ENCODE peak calls at places on chromosomes 2 and 18, in nine cellular contexts. One of them, this sample, is unnamed.

GRCh38 chr2:203453858-203454451 is 81.1 kb downstream of the RAPH1 start:
- DNase-seq in coronary artery: no peak
- DNase-seq in upper lobe of left lung: no peak
- DNase-seq in IMR-90: peak; percentile 72
- DNase-seq in MCF 10A: peak; percentile 60
- DNase-seq in GM06990: no peak
- DNase-seq in HCT116: peak; percentile 45
- DNase-seq in A673: peak; percentile 65
- DNase-seq in fibroblast of the aortic adventitia: peak; percentile 78
- DNase-seq in this sample: no peak

GRCh38 chr2:67570626-67571025 is 173.5 kb downstream of the ETAA1 start:
- DNase-seq in IMR-90: no peak
- DNase-seq in MCF 10A: no peak
- DNase-seq in fibroblast of the aortic adventitia: no peak
- DNase-seq in A673: no peak
- DNase-seq in HCT116: no peak
- DNase-seq in upper lobe of left lung: no peak
- DNase-seq in coronary artery: no peak
- DNase-seq in GM06990: no peak
- DNase-seq in this sample: no peak

GRCh38 chr2:18299423-18300212 is 260.8 kb downstream of the RDH14 start:
- DNase-seq in GM06990: no peak
- DNase-seq in IMR-90: peak; percentile 96
- DNase-seq in coronary artery: no peak
- DNase-seq in fibroblast of the aortic adventitia: peak; percentile 96
- DNase-seq in A673: peak; percentile 87
- DNase-seq in HCT116: no peak
- DNase-seq in upper lobe of left lung: peak; percentile 23
- DNase-seq in MCF 10A: peak; percentile 56
- DNase-seq in this sample: no peak

GRCh38 chr2:85195956-85196355 is 62.8 kb downstream of the TCF7L1 start:
- DNase-seq in HCT116: no peak
- DNase-seq in IMR-90: no peak
- DNase-seq in A673: no peak
- DNase-seq in MCF 10A: no peak
- DNase-seq in coronary artery: no peak
- DNase-seq in GM06990: no peak
- DNase-seq in upper lobe of left lung: no peak
- DNase-seq in fibroblast of the aortic adventitia: no peak
- DNase-seq in this sample: no peak

GRCh38 chr2:165572155-165572554 is 102.7 kb downstream of the CSRNP3 start:
- DNase-seq in IMR-90: no peak
- DNase-seq in upper lobe of left lung: no peak
- DNase-seq in A673: peak; percentile 92
- DNase-seq in GM06990: no peak
- DNase-seq in MCF 10A: no peak
- DNase-seq in HCT116: no peak
- DNase-seq in fibroblast of the aortic adventitia: no peak
- DNase-seq in coronary artery: no peak
- DNase-seq in this sample: no peak

GRCh38 chr18:23784811-23785245 is 95.6 kb downstream of the LAMA3 start:
- DNase-seq in fibroblast of the aortic adventitia: peak; percentile 71
- DNase-seq in MCF 10A: no peak
- DNase-seq in IMR-90: peak; percentile 93
- DNase-seq in HCT116: no peak
- DNase-seq in A673: peak; percentile 34
- DNase-seq in GM06990: no peak
- DNase-seq in coronary artery: no peak
- DNase-seq in upper lobe of left lung: no peak
- DNase-seq in this sample: no peak

GRCh38 chr2:218858671-218859555 is 692 bp upstream of the WNT6 start:
- DNase-seq in fibroblast of the aortic adventitia: no peak
- DNase-seq in GM06990: no peak
- DNase-seq in MCF 10A: no peak
- DNase-seq in coronary artery: peak; percentile 52
- DNase-seq in upper lobe of left lung: no peak
- DNase-seq in IMR-90: no peak
- DNase-seq in A673: no peak
- DNase-seq in HCT116: no peak
- DNase-seq in this sample: peak; percentile 68

GRCh38 chr2:217279571-217279970 is 419.7 kb upstream of the TNP1 start:
- DNase-seq in IMR-90: peak; percentile 96
- DNase-seq in coronary artery: no peak
- DNase-seq in fibroblast of the aortic adventitia: peak; percentile 96
- DNase-seq in MCF 10A: peak; percentile 27
- DNase-seq in GM06990: no peak
- DNase-seq in HCT116: no peak
- DNase-seq in upper lobe of left lung: no peak
- DNase-seq in A673: peak; percentile 17
- DNase-seq in this sample: no peak

GRCh38 chr2:61044596-61044995 is 21.1 kb upstream of the SANBR start:
- DNase-seq in GM06990: peak; percentile 37
- DNase-seq in MCF 10A: no peak
- DNase-seq in A673: peak; percentile 48
- DNase-seq in coronary artery: no peak
- DNase-seq in IMR-90: no peak
- DNase-seq in upper lobe of left lung: no peak
- DNase-seq in HCT116: no peak
- DNase-seq in fibroblast of the aortic adventitia: peak; percentile 38
- DNase-seq in this sample: no peak

GRCh38 chr2:176934869-176935415 is 277.7 kb upstream of the HNRNPA3 start:
- DNase-seq in HCT116: no peak
- DNase-seq in IMR-90: no peak
- DNase-seq in A673: no peak
- DNase-seq in fibroblast of the aortic adventitia: no peak
- DNase-seq in coronary artery: no peak
- DNase-seq in GM06990: no peak
- DNase-seq in upper lobe of left lung: no peak
- DNase-seq in MCF 10A: no peak
- DNase-seq in this sample: no peak

GRCh38 chr2:221202431-221202830 is 369.7 kb downstream of the EPHA4 start:
- DNase-seq in GM06990: no peak
- DNase-seq in IMR-90: no peak
- DNase-seq in upper lobe of left lung: no peak
- DNase-seq in MCF 10A: no peak
- DNase-seq in A673: no peak
- DNase-seq in coronary artery: no peak
- DNase-seq in fibroblast of the aortic adventitia: no peak
- DNase-seq in HCT116: no peak
- DNase-seq in this sample: no peak

GRCh38 chr2:203740741-203741363 is 34.4 kb downstream of the CD28 start:
- DNase-seq in coronary artery: no peak
- DNase-seq in MCF 10A: peak; percentile 30
- DNase-seq in A673: no peak
- DNase-seq in HCT116: no peak
- DNase-seq in IMR-90: peak; percentile 51
- DNase-seq in GM06990: no peak
- DNase-seq in fibroblast of the aortic adventitia: peak; percentile 42
- DNase-seq in upper lobe of left lung: no peak
- DNase-seq in this sample: no peak

GRCh38 chr2:216936954-216937357 is 77.1 kb upstream of the TNP1 start:
- DNase-seq in HCT116: no peak
- DNase-seq in IMR-90: no peak
- DNase-seq in coronary artery: no peak
- DNase-seq in A673: no peak
- DNase-seq in upper lobe of left lung: no peak
- DNase-seq in MCF 10A: no peak
- DNase-seq in fibroblast of the aortic adventitia: no peak
- DNase-seq in GM06990: no peak
- DNase-seq in this sample: no peak

GRCh38 chr2:61177727-61178549 is 15.9 kb downstream of the C2orf74 start:
- DNase-seq in coronary artery: peak; percentile 77
- DNase-seq in IMR-90: peak; percentile 10
- DNase-seq in MCF 10A: peak; percentile 29
- DNase-seq in upper lobe of left lung: peak; percentile 29
- DNase-seq in GM06990: peak; percentile 68
- DNase-seq in A673: peak; percentile 24
- DNase-seq in HCT116: no peak
- DNase-seq in fibroblast of the aortic adventitia: peak; percentile 27
- DNase-seq in this sample: no peak

GRCh38 chr2:201118957-201119848 is 3.2 kb downstream of the CFLAR start:
- DNase-seq in fibroblast of the aortic adventitia: peak; percentile 57
- DNase-seq in upper lobe of left lung: no peak
- DNase-seq in GM06990: no peak
- DNase-seq in IMR-90: peak; percentile 52
- DNase-seq in A673: peak; percentile 81
- DNase-seq in HCT116: peak; percentile 33
- DNase-seq in MCF 10A: no peak
- DNase-seq in coronary artery: no peak
- DNase-seq in this sample: no peak

GRCh38 chr2:201116115-201116958 is at the start of gene CFLAR:
- DNase-seq in upper lobe of left lung: peak; percentile 84
- DNase-seq in IMR-90: peak; percentile 75
- DNase-seq in fibroblast of the aortic adventitia: peak; percentile 75
- DNase-seq in coronary artery: peak; percentile 89
- DNase-seq in GM06990: peak; percentile 89
- DNase-seq in MCF 10A: peak; percentile 73
- DNase-seq in HCT116: peak; percentile 34
- DNase-seq in A673: peak; percentile 73
- DNase-seq in this sample: no peak

GRCh38 chr2:201118121-201118956 is 2.4 kb downstream of the CFLAR start:
- DNase-seq in HCT116: peak; percentile 86
- DNase-seq in fibroblast of the aortic adventitia: peak; percentile 81
- DNase-seq in GM06990: peak; percentile 91
- DNase-seq in IMR-90: peak; percentile 78
- DNase-seq in MCF 10A: peak; percentile 98
- DNase-seq in A673: peak; percentile 91
- DNase-seq in coronary artery: peak; percentile 87
- DNase-seq in upper lobe of left lung: peak; percentile 92
- DNase-seq in this sample: peak; percentile 45

GRCh38 chr2:201114846-201115245 is 1.1 kb upstream of the CFLAR start:
- DNase-seq in IMR-90: no peak
- DNase-seq in MCF 10A: no peak
- DNase-seq in GM06990: no peak
- DNase-seq in upper lobe of left lung: no peak
- DNase-seq in HCT116: no peak
- DNase-seq in fibroblast of the aortic adventitia: peak; percentile 47
- DNase-seq in A673: no peak
- DNase-seq in coronary artery: no peak
- DNase-seq in this sample: no peak

DNA sequence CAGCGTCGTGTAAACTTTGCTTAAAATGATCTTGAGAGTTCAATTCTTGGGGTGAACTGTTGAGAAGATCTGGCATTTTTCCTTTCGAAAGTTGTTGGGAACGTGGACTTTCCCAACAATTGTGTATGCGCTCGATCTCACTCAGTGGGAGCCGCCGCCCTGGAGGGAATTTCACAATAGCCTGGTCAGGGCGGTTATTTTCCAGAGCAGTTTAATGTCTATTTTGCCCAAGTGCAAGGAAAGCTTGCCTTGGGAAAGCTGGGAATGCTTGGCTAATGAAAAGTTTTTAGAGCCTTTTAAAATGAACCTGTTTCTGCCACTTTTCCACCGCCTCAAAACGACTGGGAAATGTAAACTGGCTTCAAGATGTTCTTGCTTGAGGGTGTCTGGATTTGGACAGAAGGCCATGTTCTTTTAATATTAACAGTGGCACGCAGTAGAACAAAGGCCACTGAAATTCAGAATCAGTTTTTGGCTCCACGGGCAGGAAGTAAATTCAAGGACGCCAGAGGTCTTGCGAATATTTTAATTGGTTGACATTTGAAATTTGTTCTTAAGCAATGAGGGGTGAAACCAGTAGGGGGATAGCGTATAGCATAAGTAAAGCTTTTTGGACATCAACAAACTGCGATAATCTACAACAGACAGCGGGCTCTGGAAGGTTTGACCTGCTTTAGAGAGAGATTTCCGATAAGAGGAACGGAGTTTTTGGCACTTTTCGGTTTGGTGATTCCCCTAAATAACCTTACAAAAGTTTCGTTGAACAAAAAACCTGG is 1.2 kb downstream of the CFLAR start:
- DNase-seq in coronary artery: peak; percentile 87
- DNase-seq in HCT116: peak; percentile 59
- DNase-seq in GM06990: peak; percentile 67
- DNase-seq in fibroblast of the aortic adventitia: peak; percentile 92
- DNase-seq in upper lobe of left lung: peak; percentile 82
- DNase-seq in MCF 10A: peak; percentile 92
- DNase-seq in A673: peak; percentile 87
- DNase-seq in IMR-90: peak; percentile 86
- DNase-seq in this sample: no peak
- TF ChIP-seq CTCF in coronary artery: no peak
- TF ChIP-seq CTCF in HCT116: peak; percentile 37
- TF ChIP-seq CTCF in GM06990: no peak
- TF ChIP-seq CTCF in fibroblast of the aortic adventitia: peak; percentile 61
- TF ChIP-seq CTCF in upper lobe of left lung: no peak
- TF ChIP-seq CTCF in MCF 10A: peak; percentile 22
- TF ChIP-seq CTCF in A673: peak; percentile 40
- TF ChIP-seq CTCF in IMR-90: peak; percentile 33
- TF ChIP-seq CTCF in this sample: no peak

GRCh38 chr2:185736210-185736609 is 2.4 kb upstream of the FSIP2 start:
- DNase-seq in upper lobe of left lung: no peak
- DNase-seq in fibroblast of the aortic adventitia: no peak
- DNase-seq in IMR-90: no peak
- DNase-seq in A673: no peak
- DNase-seq in GM06990: no peak
- DNase-seq in coronary artery: no peak
- DNase-seq in MCF 10A: no peak
- DNase-seq in HCT116: no peak
- DNase-seq in this sample: no peak

GRCh38 chr2:185734658-185735057 is 3.9 kb upstream of the FSIP2 start:
- DNase-seq in IMR-90: no peak
- DNase-seq in coronary artery: no peak
- DNase-seq in MCF 10A: no peak
- DNase-seq in HCT116: no peak
- DNase-seq in fibroblast of the aortic adventitia: no peak
- DNase-seq in upper lobe of left lung: no peak
- DNase-seq in A673: no peak
- DNase-seq in GM06990: no peak
- DNase-seq in this sample: no peak

GRCh38 chr2:185738679-185739472 is at the start of gene FSIP2:
- DNase-seq in upper lobe of left lung: peak; percentile 40
- DNase-seq in MCF 10A: peak; percentile 65
- DNase-seq in GM06990: peak; percentile 83
- DNase-seq in A673: peak; percentile 84
- DNase-seq in fibroblast of the aortic adventitia: peak; percentile 59
- DNase-seq in IMR-90: peak; percentile 9
- DNase-seq in coronary artery: peak; percentile 69
- DNase-seq in HCT116: no peak
- DNase-seq in this sample: peak; percentile 66
- TF ChIP-seq CTCF in upper lobe of left lung: peak; percentile 18
- TF ChIP-seq CTCF in MCF 10A: peak; percentile 49
- TF ChIP-seq CTCF in GM06990: peak; percentile 87
- TF ChIP-seq CTCF in A673: peak; percentile 98
- TF ChIP-seq CTCF in fibroblast of the aortic adventitia: peak; percentile 72
- TF ChIP-seq CTCF in IMR-90: peak; percentile 46
- TF ChIP-seq CTCF in coronary artery: no peak
- TF ChIP-seq CTCF in HCT116: no peak
- TF ChIP-seq CTCF in this sample: peak; percentile 88

GRCh38 chr18:12422936-12423335 is 15.2 kb downstream of the PRELID3A start:
- DNase-seq in GM06990: no peak
- DNase-seq in coronary artery: no peak
- DNase-seq in A673: peak; percentile 42
- DNase-seq in HCT116: no peak
- DNase-seq in IMR-90: no peak
- DNase-seq in upper lobe of left lung: no peak
- DNase-seq in fibroblast of the aortic adventitia: no peak
- DNase-seq in MCF 10A: no peak
- DNase-seq in this sample: no peak
- TF ChIP-seq CTCF in GM06990: peak; percentile 45
- TF ChIP-seq CTCF in coronary artery: no peak
- TF ChIP-seq CTCF in A673: peak; percentile 34
- TF ChIP-seq CTCF in HCT116: peak; percentile 60
- TF ChIP-seq CTCF in IMR-90: no peak
- TF ChIP-seq CTCF in upper lobe of left lung: no peak
- TF ChIP-seq CTCF in fibroblast of the aortic adventitia: no peak
- TF ChIP-seq CTCF in MCF 10A: no peak
- TF ChIP-seq CTCF in this sample: no peak

GRCh38 chr2:190736355-190736754 is 87.5 kb downstream of the NAB1 start:
- DNase-seq in GM06990: no peak
- DNase-seq in upper lobe of left lung: no peak
- DNase-seq in A673: no peak
- DNase-seq in MCF 10A: no peak
- DNase-seq in IMR-90: no peak
- DNase-seq in fibroblast of the aortic adventitia: no peak
- DNase-seq in coronary artery: no peak
- DNase-seq in HCT116: no peak
- DNase-seq in this sample: no peak
- TF ChIP-seq CTCF in GM06990: no peak
- TF ChIP-seq CTCF in upper lobe of left lung: no peak
- TF ChIP-seq CTCF in A673: no peak
- TF ChIP-seq CTCF in MCF 10A: no peak
- TF ChIP-seq CTCF in IMR-90: no peak
- TF ChIP-seq CTCF in fibroblast of the aortic adventitia: no peak
- TF ChIP-seq CTCF in coronary artery: no peak
- TF ChIP-seq CTCF in HCT116: no peak
- TF ChIP-seq CTCF in this sample: no peak